ENCODE peak calls at places on chromosomes 5 and 9, in ten cellular contexts. D, O, J, S, T, Y, B, N, X and Z are unnamed samples.

GRCh38 chr5:141095263-141095641 is 837 bp downstream of the PCDHB2 start:
- DNase-seq in T (no peak), J (no peak), B (no peak), Y (no peak), S (no peak), O (no peak), N (no peak), X (no peak), D (peak; percentile 5), Z (no peak)

GRCh38 chr9:108972626-108973209 is 38.5 kb downstream of the ABITRAM start:
- DNase-seq in X (no peak), J (no peak), N (no peak), D (no peak), S (no peak), T (no peak), B (no peak), O (peak; percentile 4), Y (no peak), Z (no peak)

GRCh38 chr5:159244163-159244562 is 18.9 kb upstream of the UBLCP1 start:
- DNase-seq in B (no peak), D (no peak), S (no peak), X (no peak), N (no peak), T (no peak), J (no peak), O (no peak), Y (no peak), Z (no peak)

GRCh38 chr9:36750630-36751029 is 177.9 kb downstream of the MELK start:
- DNase-seq in D (no peak), B (no peak), Y (no peak), T (no peak), O (no peak), N (no peak), J (no peak), S (no peak), X (no peak), Z (no peak)

GRCh38 chr5:180785794-180786221 is 16.8 kb downstream of the MGAT1 start:
- DNase-seq in T (no peak), B (no peak), O (peak; percentile 60), J (peak; percentile 53), D (peak; percentile 31), Y (no peak), N (peak; percentile 87), S (no peak), X (no peak), Z (no peak)

GRCh38 chr9:118578467-118578866 is 790.8 kb downstream of the BRINP1 start:
- DNase-seq in S (no peak), N (no peak), Y (no peak), B (no peak), O (no peak), T (no peak), D (no peak), X (no peak), J (no peak), Z (no peak)

GRCh38 chr9:35756275-35756742 is 2.2 kb upstream of the MSMP start:
- DNase-seq in T (peak; percentile 83), D (peak; percentile 62), X (peak; percentile 63), Y (no peak), B (peak; percentile 87), O (no peak), S (peak; percentile 70), J (peak; percentile 63), N (peak; percentile 85), Z (no peak)

GRCh38 chr5:83249156-83249555 is 171.8 kb downstream of the XRCC4 start:
- DNase-seq in O (no peak), T (no peak), J (no peak), X (no peak), Y (no peak), S (no peak), D (no peak), N (no peak), B (no peak), Z (no peak)

GRCh38 chr9:14380061-14380836 is 66.3 kb upstream of the NFIB start:
- DNase-seq in N (no peak), Y (no peak), O (no peak), D (no peak), T (no peak), J (no peak), B (no peak), X (no peak), S (no peak), Z (no peak)

GRCh38 chr5:134099939-134100282 is 14.6 kb upstream of the TCF7 start:
- DNase-seq in D (no peak), B (no peak), T (no peak), N (peak; percentile 16), S (no peak), O (no peak), X (no peak), J (no peak), Y (no peak), Z (no peak)

GRCh38 chr9:135296783-135297715 is 182.5 kb upstream of the PPP1R26 start:
- DNase-seq in X (no peak), S (no peak), N (no peak), J (no peak), T (no peak), D (no peak), Y (no peak), B (peak; percentile 44), O (no peak), Z (no peak)

GRCh38 chr5:121581588-121581987 is 270.1 kb upstream of the FTMT start:
- DNase-seq in O (no peak), Y (no peak), X (no peak), T (no peak), D (no peak), B (no peak), J (no peak), N (no peak), S (no peak), Z (no peak)

GRCh38 chr5:150159741-150160179 is 4.1 kb upstream of the PDGFRB start:
- DNase-seq in T (no peak), Y (peak; percentile 78), O (no peak), D (no peak), N (no peak), J (peak; percentile 87), B (no peak), X (peak; percentile 74), S (no peak), Z (no peak)

GRCh38 chr9:69376651-69377050 is 51.6 kb downstream of the ENTREP1 start:
- DNase-seq in J (peak; percentile 54), D (no peak), T (no peak), X (no peak), N (no peak), Y (peak; percentile 36), B (no peak), O (peak; percentile 75), S (no peak), Z (no peak)

GRCh38 chr9:34510506-34511159 is 12.2 kb downstream of the ENHO start:
- DNase-seq in N (no peak), X (no peak), J (no peak), B (no peak), Y (no peak), S (no peak), T (no peak), O (no peak), D (no peak), Z (no peak)

GRCh38 chr9:86445636-86446035 is 91.4 kb upstream of the TUT7 start:
- DNase-seq in J (no peak), N (no peak), D (no peak), S (no peak), X (no peak), O (peak; percentile 8), Y (no peak), T (no peak), B (no peak), Z (no peak)

GRCh38 chr9:34652608-34653007 is 623 bp downstream of the IL11RA start:
- DNase-seq in X (no peak), J (no peak), S (no peak), O (no peak), N (no peak), T (no peak), Y (no peak), B (no peak), D (no peak), Z (no peak)

GRCh38 chr5:666816-667498 is 26.2 kb downstream of the TPPP start:
- DNase-seq in Y (no peak), T (no peak), O (no peak), X (no peak), D (no peak), J (peak; percentile 11), B (no peak), S (no peak), N (no peak), Z (no peak)

GRCh38 chr9:122133984-122134535 is 25.5 kb downstream of the NDUFA8 start:
- DNase-seq in J (no peak), O (no peak), N (no peak), B (no peak), Y (no peak), X (no peak), S (no peak), T (no peak), D (no peak), Z (no peak)

GRCh38 chr9:113853333-113853732 is 22.8 kb upstream of the ZNF618 start:
- DNase-seq in N (peak; percentile 54), J (no peak), Y (no peak), X (no peak), S (no peak), D (peak; percentile 15), T (no peak), B (no peak), O (no peak), Z (no peak)
- TF ChIP-seq CTCF in N (peak; percentile 69), J (peak; percentile 40), Y (no peak), X (no peak), S (no peak), D (peak; percentile 50), T (no peak), B (peak; percentile 42), O (peak; percentile 43), Z (no peak)

GRCh38 chr9:128419061-128419925 is 1.4 kb upstream of the CERCAM start:
- DNase-seq in T (no peak), O (no peak), B (no peak), D (peak; percentile 56), S (no peak), Y (peak; percentile 21), X (no peak), N (peak; percentile 22), J (no peak), Z (no peak)
- H3K27me3 ChIP-seq in T (peaks cover 8% of the 10 kb centered on the region), O (peaks cover 8% of the 10 kb centered on the region), B (peaks cover 5% of the 10 kb centered on the region), D (peaks cover 11% of the 10 kb centered on the region), S (no peaks in the 10 kb centered on the region), Y (no peaks in the 10 kb centered on the region), X (peaks cover 47% of the 10 kb centered on the region), N (peaks cover 100% of the 10 kb centered on the region), J (peaks cover under 1% of the 10 kb centered on the region), Z (peaks cover 47% of the 10 kb centered on the region)

GRCh38 chr9:33124716-33125378 is 42.3 kb downstream of the B4GALT1 start:
- DNase-seq in X (no peak), Y (no peak), D (no peak), B (no peak), S (no peak), N (peak; percentile 39), T (peak; percentile 47), J (no peak), O (no peak), Z (no peak)
- TF ChIP-seq CTCF in X (peak; percentile 38), Y (peak; percentile 24), D (no peak), B (no peak), S (no peak), N (no peak), T (no peak), J (peak; percentile 39), O (no peak), Z (no peak)

DNA sequence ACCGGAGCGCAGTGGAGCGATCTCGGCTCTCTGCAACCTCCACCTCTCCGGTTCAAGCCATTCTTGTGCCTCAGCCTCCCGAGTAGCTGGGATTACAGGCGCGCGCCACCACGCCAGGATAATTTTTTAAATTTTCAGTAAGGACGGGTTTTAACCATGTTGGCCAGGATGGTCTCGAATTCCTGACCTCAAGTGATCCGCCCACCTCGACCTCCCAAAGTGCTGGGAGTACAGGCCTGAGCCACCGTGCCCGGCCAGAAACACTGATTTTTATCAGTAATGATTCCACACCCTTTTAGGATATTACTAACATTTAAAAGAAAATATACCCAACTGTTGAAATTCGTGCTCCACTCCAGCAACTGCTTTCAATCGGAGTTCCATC is 464 bp upstream of the FAM151B start:
- DNase-seq in O (no peak), J (no peak), N (no peak), X (no peak), D (no peak), S (no peak), B (no peak), T (no peak), Y (no peak), Z (no peak)
- H3K27me3 ChIP-seq in O (no peaks in the 10 kb centered on the region), J (no peaks in the 10 kb centered on the region), N (no peaks in the 10 kb centered on the region), X (no peaks in the 10 kb centered on the region), D (no peaks in the 10 kb centered on the region), S (no peaks in the 10 kb centered on the region), B (no peaks in the 10 kb centered on the region), T (no peaks in the 10 kb centered on the region), Y (no peaks in the 10 kb centered on the region), Z (no peaks in the 10 kb centered on the region)